ENCODE peak calls at places on chromosomes 7 and 10, in five cellular contexts. U is stimulated activated CD4-positive, alpha-beta T cell treated with anti-CD3 and anti-CD28 coated beads, Interleukin-2, amount 100 ng/mL, for 48 hours; T is NCI-H1930; M is LoVo; C is fibroblast of pulmonary artery. V is an unnamed sample.

GRCh38 chr10:110269641-110270318 is 34.9 kb downstream of the SMNDC1 start:
- DNase-seq in T (no peak), U (no peak), C (peak), M (no peak), V (peak)

GRCh38 chr7:45644237-45644636 is 70.1 kb downstream of the ADCY1 start:
- DNase-seq in U (no peak), C (no peak), T (no peak), M (no peak), V (no peak)

GRCh38 chr7:27678617-27679260 is 16.1 kb upstream of the HIBADH start:
- DNase-seq in T (no peak), M (peak), U (no peak), C (no peak), V (peak)

GRCh38 chr10:11609492-11610093 is 1.9 kb downstream of the USP6NL start:
- DNase-seq in T (no peak), C (no peak), U (no peak), M (no peak), V (no peak)

GRCh38 chr10:7792541-7792940 is 4.6 kb downstream of the ATP5F1C start:
- DNase-seq in M (no peak), T (no peak), U (no peak), C (no peak), V (no peak)

GRCh38 chr7:27802977-27803376 is 63.0 kb downstream of the TAX1BP1 start:
- DNase-seq in T (peak), M (no peak), U (no peak), C (peak), V (no peak)

GRCh38 chr7:97167176-97167575 is 49.7 kb downstream of the SDHAF3 start:
- DNase-seq in M (no peak), T (no peak), C (no peak), U (no peak), V (no peak)

GRCh38 chr10:7986851-7987250 is 67.6 kb upstream of the GATA3 start:
- DNase-seq in C (no peak), M (peak), T (no peak), U (no peak), V (peak)

GRCh38 chr7:2196381-2197378 is 36.1 kb downstream of the MAD1L1 start:
- DNase-seq in M (no peak), T (no peak), C (no peak), U (no peak), V (no peak)

GRCh38 chr10:132065491-132066105 is at the start of gene JAKMIP3:
- DNase-seq in C (peak), U (no peak), M (peak), T (no peak), V (peak)

GRCh38 chr10:69093933-69094332 is 6.0 kb downstream of the SRGN start:
- DNase-seq in U (no peak), M (peak), C (peak), T (no peak), V (no peak)

GRCh38 chr7:131629203-131629871 is 72.9 kb upstream of the PODXL start:
- DNase-seq in U (no peak), M (no peak), C (peak), T (no peak), V (peak)

GRCh38 chr10:80081801-80082750 is 3.6 kb downstream of the TMEM254 start:
- DNase-seq in M (no peak), U (no peak), C (peak), T (no peak), V (no peak)

GRCh38 chr7:152883858-152884257 is 124.3 kb downstream of the ACTR3B start:
- DNase-seq in U (no peak), M (no peak), T (no peak), C (no peak), V (no peak)

GRCh38 chr10:5079306-5079830 is 14.8 kb upstream of the AKR1C3 start:
- DNase-seq in M (no peak), C (no peak), T (no peak), U (no peak), V (no peak)

GRCh38 chr10:47186941-47187340 is 113.1 kb upstream of the GDF10 start:
- DNase-seq in M (no peak), C (no peak), U (no peak), T (no peak), V (no peak)

GRCh38 chr7:133293390-133294110 is 40.7 kb downstream of the EXOC4 start:
- DNase-seq in T (no peak), U (no peak), C (no peak), M (no peak), V (no peak)

GRCh38 chr10:61899045-61899444 is 2.5 kb upstream of the ARID5B start:
- DNase-seq in C (peak), M (no peak), T (no peak), U (no peak), V (peak)

GRCh38 chr10:100614416-100614815 is 78.7 kb downstream of the HIF1AN start:
- DNase-seq in M (no peak), T (no peak), U (no peak), C (no peak), V (no peak)

GRCh38 chr10:72261323-72262018 is 12.3 kb upstream of the DDIT4 start:
- DNase-seq in U (peak), T (no peak), M (peak), C (no peak), V (no peak)